ENCODE peak calls at places on chromosomes 3 and 15, in six cellular contexts. T is AG10803, O is endothelial cell of umbilical vein, D is tibial artery, U is fibroblast of lung, G is heart right ventricle. Y is an unnamed sample.
A peak's percentile ranks its signal among the peaks of the same experiment; 100 is the strongest.

GRCh38 chr3:113140876-113141275 is 70.5 kb upstream of the BOC start:
- DNase-seq in T (no peak), O (peak; percentile 14), D (no peak), U (peak; percentile 69), G (no peak), Y (no peak)

GRCh38 chr3:193499152-193499551 is 55.5 kb downstream of the ATP13A4 start:
- DNase-seq in T (no peak), O (no peak), D (no peak), U (no peak), G (no peak), Y (no peak)

GRCh38 chr3:59798372-59799086 is 748.7 kb upstream of the CFAP20DC start:
- DNase-seq in T (no peak), O (no peak), D (no peak), U (no peak), G (no peak), Y (no peak)

GRCh38 chr3:151686257-151686656 is 47.5 kb upstream of the AADACL2 start:
- DNase-seq in T (no peak), O (no peak), D (no peak), U (peak; percentile 50), G (no peak), Y (no peak)

GRCh38 chr15:56174649-56175048 is 69.0 kb downstream of the RFX7 start:
- DNase-seq in T (no peak), O (peak; percentile 51), D (no peak), U (no peak), G (no peak), Y (no peak)

GRCh38 chr15:61227269-61228024 is 1.7 kb downstream of the RORA start:
- DNase-seq in T (peak; percentile 73), O (peak; percentile 41), D (no peak), U (peak; percentile 80), G (peak; percentile 10), Y (peak; percentile 30)

GRCh38 chr3:72008226-72008996 is 223.5 kb upstream of the PROK2 start:
- DNase-seq in T (peak; percentile 74), O (no peak), D (no peak), U (peak; percentile 32), G (no peak), Y (peak; percentile 42)

GRCh38 chr15:76150971-76151598 is 91.3 kb downstream of the TMEM266 start:
- DNase-seq in T (peak; percentile 81), O (peak; percentile 77), D (peak; percentile 62), U (peak; percentile 51), G (peak; percentile 70), Y (peak; percentile 78)

GRCh38 chr3:35141406-35141805 is 497.9 kb upstream of the ARPP21 start:
- DNase-seq in T (no peak), O (no peak), D (no peak), U (peak; percentile 7), G (no peak), Y (no peak)

GRCh38 chr3:132987396-132987795 is 50.8 kb upstream of the TMEM108 start:
- DNase-seq in T (no peak), O (no peak), D (no peak), U (no peak), G (no peak), Y (no peak)

GRCh38 chr3:52428151-52429005 is 16.5 kb downstream of the SEMA3G start:
- DNase-seq in T (peak; percentile 90), O (peak; percentile 85), D (peak; percentile 74), U (peak; percentile 66), G (no peak), Y (peak; percentile 90)

GRCh38 chr15:90234519-90234988 is 545 bp downstream of the GDPGP1 start:
- DNase-seq in T (no peak), O (no peak), D (no peak), U (peak; percentile 19), G (no peak), Y (peak; percentile 42)

GRCh38 chr15:57861039-57861638 is 154.6 kb downstream of the POLR2M start:
- DNase-seq in T (peak; percentile 66), O (peak; percentile 84), D (no peak), U (peak; percentile 46), G (no peak), Y (peak; percentile 77)

GRCh38 chr15:58221591-58222241 is 83.5 kb downstream of the AQP9 start:
- DNase-seq in T (peak; percentile 40), O (peak; percentile 48), D (no peak), U (no peak), G (no peak), Y (no peak)

GRCh38 chr3:139427283-139428060 is 38.0 kb upstream of the COPB2 start:
- DNase-seq in T (peak; percentile 81), O (peak; percentile 69), D (no peak), U (peak; percentile 64), G (no peak), Y (peak; percentile 83)

GRCh38 chr3:117722856-117723255 is 1013.3 kb downstream of the TUSC7 start:
- DNase-seq in T (no peak), O (no peak), D (no peak), U (no peak), G (no peak), Y (no peak)
- H3K4me3 ChIP-seq in T (no peak overlapping the region), O (no peak overlapping the region), D (no peak overlapping the region), U (no peak overlapping the region), G (no peak overlapping the region), Y (no peak overlapping the region)

DNA sequence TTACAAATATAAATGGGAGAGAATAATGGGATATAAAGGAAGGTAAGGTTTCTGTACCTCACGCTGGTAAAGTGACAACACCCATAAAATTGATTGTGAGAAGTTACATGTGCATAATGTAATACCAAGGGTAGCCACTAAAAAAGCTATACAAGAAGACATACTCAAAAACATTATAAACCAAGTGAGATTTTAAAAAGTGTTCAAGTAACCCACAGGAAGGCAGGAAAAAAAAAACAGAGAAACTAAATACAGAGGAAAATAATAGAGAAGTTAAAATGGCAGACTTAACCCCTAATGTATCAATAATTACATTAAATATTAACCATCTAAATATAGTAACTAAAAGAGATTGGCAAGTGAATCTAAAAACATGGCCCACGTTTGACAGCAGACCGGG is 76.3 kb downstream of the PCSK6 start:
- DNase-seq in T (no peak), O (no peak), D (no peak), U (no peak), G (no peak), Y (no peak)
- TF ChIP-seq CTCF in T (no peak), O (no peak), D (no peak), U (no peak), G (no peak), Y (no peak)

GRCh38 chr15:80777137-80777536 is 2.0 kb upstream of the CEMIP start:
- DNase-seq in T (peak; percentile 96), O (peak; percentile 42), D (peak; percentile 65), U (peak; percentile 79), G (no peak), Y (peak; percentile 65)

GRCh38 chr15:80777836-80778620 is 1.1 kb upstream of the CEMIP start:
- DNase-seq in T (no peak), O (no peak), D (no peak), U (no peak), G (no peak), Y (no peak)

GRCh38 chr15:80778964-80779657 is at the start of gene CEMIP:
- DNase-seq in T (peak; percentile 88), O (peak; percentile 72), D (peak; percentile 45), U (peak; percentile 69), G (peak; percentile 70), Y (peak; percentile 79)

GRCh38 chr15:80779658-80780415 is 667 bp downstream of the CEMIP start:
- DNase-seq in T (no peak), O (peak; percentile 19), D (no peak), U (peak; percentile 45), G (peak; percentile 11), Y (peak; percentile 56)

DNA sequence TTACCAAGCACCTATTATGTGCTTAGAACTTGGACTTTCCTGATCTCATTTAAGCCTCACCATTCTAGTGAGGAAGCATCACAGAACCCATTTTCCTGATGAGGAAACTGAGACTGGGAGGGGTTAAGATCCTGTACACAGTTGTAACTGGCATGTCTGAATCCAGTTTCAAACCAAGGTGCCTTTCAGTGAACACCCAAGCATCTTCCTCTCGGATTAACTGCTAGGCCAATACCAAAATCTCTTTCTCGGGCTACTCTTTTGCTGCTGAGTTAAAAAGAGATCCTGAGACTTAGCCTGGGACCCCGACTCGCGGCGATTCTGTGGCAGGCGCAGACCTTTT is 578 bp upstream of the CEMIP start:
- DNase-seq in T (no peak), O (peak; percentile 12), D (no peak), U (no peak), G (no peak), Y (no peak)
- H3K4me3 ChIP-seq in T (peak overlapping the region; percentile 19), O (no peak overlapping the region), D (peak overlapping the region; percentile 67), U (no peak overlapping the region), G (peak overlapping the region; percentile 40), Y (no peak overlapping the region)

GRCh38 chr15:82103500-82103899 is 57.7 kb upstream of the MEX3B start:
- DNase-seq in T (no peak), O (no peak), D (no peak), U (no peak), G (no peak), Y (no peak)

GRCh38 chr15:82108489-82109078 is 62.8 kb upstream of the MEX3B start:
- DNase-seq in T (peak; percentile 57), O (peak; percentile 60), D (peak; percentile 32), U (peak; percentile 38), G (peak; percentile 72), Y (peak; percentile 58)

GRCh38 chr15:82106671-82107070 is 60.9 kb upstream of the MEX3B start:
- DNase-seq in T (no peak), O (no peak), D (no peak), U (peak; percentile 21), G (no peak), Y (no peak)

GRCh38 chr15:82110144-82110543 is 64.3 kb upstream of the MEX3B start:
- DNase-seq in T (no peak), O (no peak), D (no peak), U (no peak), G (no peak), Y (no peak)

DNA sequence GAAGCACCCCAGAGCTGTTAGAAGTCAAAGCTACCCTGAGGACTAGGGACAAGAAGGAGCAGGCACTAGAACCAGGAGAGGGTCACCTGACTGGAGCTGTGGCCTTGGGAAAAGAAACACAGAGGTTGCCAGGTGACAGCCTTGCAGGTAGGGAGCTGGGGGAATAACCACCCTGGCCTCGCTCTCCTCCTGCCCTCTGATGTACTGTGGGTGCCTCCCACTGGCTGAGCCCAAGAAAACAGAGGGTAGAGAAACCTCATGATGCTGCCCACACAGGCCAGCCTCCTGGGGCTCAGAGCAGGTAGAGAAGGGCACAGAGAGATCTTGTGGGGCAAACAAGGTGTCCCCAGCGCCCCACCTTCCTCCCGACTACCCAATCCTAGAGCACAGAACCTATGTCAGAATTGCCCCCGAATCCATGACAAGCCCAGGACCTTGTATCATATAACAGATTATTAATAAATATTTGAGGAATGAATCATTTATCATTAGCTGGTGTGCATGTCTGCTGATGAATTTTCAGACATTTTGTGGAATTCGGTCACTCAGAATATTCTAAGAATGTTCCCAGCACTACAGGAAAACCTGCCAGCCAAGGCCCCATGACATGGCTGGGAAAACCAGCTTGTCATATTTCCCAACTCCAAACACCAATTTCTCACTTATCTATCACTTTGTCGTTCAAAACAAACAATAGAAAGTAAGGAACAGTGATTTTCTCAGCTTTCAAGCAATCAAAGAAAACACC is 59.8 kb upstream of the MEX3B start:
- DNase-seq in T (peak; percentile 94), O (no peak), D (no peak), U (peak; percentile 81), G (no peak), Y (peak; percentile 34)
- TF ChIP-seq CTCF in T (no peak), O (no peak), D (no peak), U (no peak), G (no peak), Y (no peak)